ENCODE peak calls at places on chromosomes 11 and 22, in ten cellular contexts. J is GM06990, Y is ovary, T is H1, G is A549, H is astrocyte of the spinal cord, E is neural crest cell, P is heart left ventricle, B is transverse colon, R is lung. A is an unnamed sample.

GRCh38 chr11:45185228-45185729 is 38.8 kb downstream of the PRDM11 start:
- DNase-seq in J (no peak), Y (no peak), T (no peak), G (no peak), H (no peak), E (no peak), P (no peak), B (no peak), R (no peak), A (no peak)

GRCh38 chr22:27718186-27719032 is 83.1 kb downstream of the MN1 start:
- DNase-seq in J (no peak), Y (peak; percentile 60), T (no peak), G (peak; percentile 92), H (peak; percentile 93), E (no peak), P (peak; percentile 81), B (peak; percentile 57), R (peak; percentile 42), A (peak; percentile 96)

GRCh38 chr11:81492923-81493445 is 1240.7 kb downstream of the FAM181B start:
- DNase-seq in J (no peak), Y (no peak), T (no peak), G (no peak), H (no peak), E (no peak), P (no peak), B (no peak), R (no peak), A (no peak)

GRCh38 chr11:112697371-112697770 is 263.8 kb upstream of the NCAM1 start:
- DNase-seq in J (no peak), Y (no peak), T (no peak), G (no peak), H (no peak), E (peak; percentile 34), P (no peak), B (no peak), R (no peak), A (no peak)

GRCh38 chr11:72331761-72332160 is 87.8 kb upstream of the PHOX2A start:
- DNase-seq in J (no peak), Y (no peak), T (no peak), G (no peak), H (no peak), E (no peak), P (no peak), B (no peak), R (no peak), A (no peak)

GRCh38 chr11:124415356-124415923 is 9.2 kb downstream of the OR8B4 start:
- DNase-seq in J (no peak), Y (no peak), T (no peak), G (peak; percentile 10), H (peak; percentile 64), E (no peak), P (no peak), B (no peak), R (no peak), A (peak; percentile 7)

GRCh38 chr11:75212463-75212862 is 28.1 kb upstream of the TPBGL start:
- DNase-seq in J (no peak), Y (no peak), T (no peak), G (no peak), H (no peak), E (no peak), P (no peak), B (no peak), R (no peak), A (no peak)

GRCh38 chr11:64947202-64947814 is 11.6 kb upstream of the GPHA2 start:
- DNase-seq in J (no peak), Y (no peak), T (no peak), G (no peak), H (no peak), E (no peak), P (no peak), B (no peak), R (no peak), A (no peak)

GRCh38 chr11:95832763-95833162 is 42.5 kb downstream of the CEP57 start:
- DNase-seq in J (no peak), Y (no peak), T (no peak), G (no peak), H (peak; percentile 38), E (no peak), P (no peak), B (no peak), R (no peak), A (no peak)

GRCh38 chr11:122334546-122335375 is 218.7 kb upstream of the BLID start:
- DNase-seq in J (no peak), Y (no peak), T (no peak), G (no peak), H (no peak), E (no peak), P (peak; percentile 23), B (no peak), R (no peak), A (no peak)

GRCh38 chr11:12044799-12045198 is 36.4 kb upstream of the DKK3 start:
- DNase-seq in J (no peak), Y (no peak), T (no peak), G (no peak), H (no peak), E (no peak), P (no peak), B (no peak), R (no peak), A (no peak)

GRCh38 chr11:70424765-70425164 is 26.4 kb downstream of the CTTN start:
- DNase-seq in J (peak; percentile 48), Y (no peak), T (no peak), G (no peak), H (no peak), E (no peak), P (no peak), B (no peak), R (no peak), A (no peak)

GRCh38 chr22:22061085-22062077 is 78.8 kb upstream of the TOP3B start:
- DNase-seq in J (no peak), Y (peak; percentile 41), T (no peak), G (peak; percentile 6), H (peak; percentile 12), E (no peak), P (peak; percentile 63), B (no peak), R (no peak), A (peak; percentile 17)

DNA sequence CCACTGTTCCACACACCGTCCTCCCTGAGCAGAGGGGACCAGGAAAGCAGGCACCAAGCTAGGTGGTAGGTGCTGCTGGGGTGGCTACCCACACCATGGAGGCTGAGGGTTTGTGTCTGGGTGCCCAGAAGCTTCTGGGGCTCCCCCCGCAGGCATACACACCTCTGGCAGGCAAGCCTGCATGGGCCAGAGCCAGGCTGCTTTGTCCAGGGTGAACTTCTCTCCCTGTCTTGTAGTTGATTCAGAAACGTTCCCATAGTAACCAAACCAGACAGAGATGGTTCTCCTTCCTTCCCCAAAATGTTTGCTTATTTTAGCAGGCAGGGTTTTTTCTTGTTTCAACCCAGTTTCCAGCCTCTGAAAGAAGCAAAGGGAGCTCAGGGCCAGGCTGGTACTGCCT is 40.9 kb upstream of the SUSD2 start:
- DNase-seq in J (no peak), Y (no peak), T (no peak), G (no peak), H (no peak), E (no peak), P (no peak), B (no peak), R (no peak), A (no peak)
- TF ChIP-seq CTCF in J (no peak), Y (no peak), T (no peak), G (no peak), H (no peak), E (no peak), P (no peak), B (no peak), R (no peak), A (no peak)

DNA sequence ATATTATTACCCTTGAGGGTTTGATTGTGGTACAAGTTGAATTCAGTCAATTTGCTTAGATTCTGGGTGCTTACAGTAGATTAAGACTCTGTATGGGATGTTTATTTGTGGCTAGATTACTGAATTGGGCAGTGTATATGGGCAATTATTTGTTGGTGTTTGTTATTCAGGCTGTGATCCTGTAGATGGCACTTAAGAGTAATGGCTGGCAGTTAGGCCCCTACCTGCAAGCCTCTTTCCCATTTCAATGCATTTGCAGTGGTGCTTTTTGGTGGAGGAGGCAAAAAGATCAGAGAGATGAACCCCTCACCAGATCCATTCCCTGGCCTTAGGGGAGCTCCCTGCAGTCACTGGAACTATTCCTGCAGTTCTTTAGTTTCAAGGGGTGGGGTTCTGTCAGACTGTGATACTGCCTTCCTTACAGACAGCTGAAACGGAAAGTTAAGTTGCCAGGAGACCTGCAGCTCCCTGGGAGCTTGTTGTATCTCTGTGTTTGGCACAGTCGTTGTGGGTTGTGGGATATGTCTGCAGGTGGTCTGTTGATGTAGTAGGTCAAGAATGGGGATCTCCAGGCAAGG is 199.5 kb downstream of the AASDHPPT start:
- DNase-seq in J (no peak), Y (no peak), T (no peak), G (no peak), H (peak; percentile 29), E (no peak), P (no peak), B (no peak), R (no peak), A (no peak)
- TF ChIP-seq CTCF in J (peak; percentile 32), Y (no peak), T (no peak), G (peak; percentile 39), H (peak; percentile 52), E (peak; percentile 54), P (no peak), B (no peak), R (no peak), A (peak; percentile 56)

GRCh38 chr11:130828741-130829140 is 87.5 kb downstream of the SNX19 start:
- DNase-seq in J (no peak), Y (no peak), T (no peak), G (no peak), H (no peak), E (no peak), P (peak; percentile 36), B (no peak), R (no peak), A (no peak)

GRCh38 chr11:130826572-130826971 is 89.7 kb downstream of the SNX19 start:
- DNase-seq in J (no peak), Y (no peak), T (no peak), G (no peak), H (no peak), E (no peak), P (no peak), B (no peak), R (no peak), A (no peak)

GRCh38 chr11:130825621-130826020 is 90.7 kb downstream of the SNX19 start:
- DNase-seq in J (no peak), Y (no peak), T (no peak), G (no peak), H (no peak), E (no peak), P (no peak), B (no peak), R (no peak), A (no peak)

GRCh38 chr11:130829801-130830562 is 86.3 kb downstream of the SNX19 start:
- DNase-seq in J (no peak), Y (peak; percentile 54), T (no peak), G (no peak), H (no peak), E (no peak), P (peak; percentile 75), B (peak; percentile 28), R (peak; percentile 54), A (no peak)

GRCh38 chr11:130827697-130828377 is 88.4 kb downstream of the SNX19 start:
- DNase-seq in J (no peak), Y (peak; percentile 44), T (peak; percentile 69), G (peak; percentile 69), H (peak; percentile 79), E (peak; percentile 44), P (peak; percentile 86), B (peak; percentile 62), R (peak; percentile 42), A (peak; percentile 85)
- TF ChIP-seq CTCF in J (peak; percentile 68), Y (no peak), T (peak; percentile 73), G (peak; percentile 62), H (peak; percentile 84), E (peak; percentile 55), P (peak; percentile 49), B (peak; percentile 41), R (no peak), A (peak; percentile 86)

GRCh38 chr11:108788565-108789199 is 123.8 kb downstream of the DDX10 start:
- DNase-seq in J (peak; percentile 13), Y (no peak), T (peak; percentile 52), G (no peak), H (peak; percentile 50), E (no peak), P (no peak), B (no peak), R (no peak), A (peak; percentile 50)
- TF ChIP-seq CTCF in J (peak; percentile 42), Y (no peak), T (no peak), G (peak; percentile 24), H (peak; percentile 60), E (peak; percentile 46), P (no peak), B (no peak), R (no peak), A (peak; percentile 71)